ENCODE peak calls at places on chromosome 9, in four cellular contexts. B is adipocyte, F is GM23248, G is fibroblast of lung. K is an unnamed sample.

GRCh38 chr9:74499111-74499601 is 2.0 kb downstream of the RORB start:
- DNase-seq in B (no peak), F (no peak), G (no peak), K (peak; percentile 48)

GRCh38 chr9:89073397-89073796 is 82.1 kb downstream of the S1PR3 start:
- DNase-seq in B (no peak), F (no peak), G (no peak), K (no peak)

GRCh38 chr9:127277770-127278169 is 13.2 kb downstream of the GARNL3 start:
- DNase-seq in B (no peak), F (no peak), G (no peak), K (no peak)

GRCh38 chr9:112135706-112136105 is 39.4 kb downstream of the SUSD1 start:
- DNase-seq in B (no peak), F (no peak), G (no peak), K (no peak)

GRCh38 chr9:99257723-99258364 is 35.8 kb downstream of the SEC61B start:
- DNase-seq in B (no peak), F (no peak), G (no peak), K (no peak)

GRCh38 chr9:76180541-76180940 is 213.7 kb downstream of the RFK start:
- DNase-seq in B (no peak), F (peak; percentile 39), G (no peak), K (no peak)

GRCh38 chr9:131595771-131596743 is 50.7 kb downstream of the PRRT1B start:
- DNase-seq in B (no peak), F (no peak), G (no peak), K (no peak)

GRCh38 chr9:71767421-71768321 is 642 bp downstream of the CEMIP2 start:
- DNase-seq in B (peak; percentile 72), F (peak; percentile 61), G (peak; percentile 29), K (peak; percentile 76)

GRCh38 chr9:108836771-108837170 is 19.0 kb downstream of the ACTL7B start:
- DNase-seq in B (peak; percentile 73), F (no peak), G (no peak), K (no peak)

GRCh38 chr9:87540444-87541105 is 42.9 kb downstream of the DAPK1 start:
- DNase-seq in B (no peak), F (no peak), G (no peak), K (no peak)

GRCh38 chr9:101467690-101468089 is 32.1 kb upstream of the ALDOB start:
- DNase-seq in B (no peak), F (no peak), G (no peak), K (no peak)

GRCh38 chr9:37876376-37876775 is 27.6 kb downstream of the SLC25A51 start:
- DNase-seq in B (no peak), F (no peak), G (peak; percentile 50), K (no peak)

GRCh38 chr9:91953723-91954122 is 3.7 kb upstream of the ROR2 start:
- DNase-seq in B (no peak), F (no peak), G (no peak), K (no peak)

GRCh38 chr9:95552814-95553546 is 36.2 kb upstream of the PTCH1 start:
- DNase-seq in B (no peak), F (no peak), G (no peak), K (no peak)

GRCh38 chr9:110291921-110292575 is 35.7 kb upstream of the TXN start:
- DNase-seq in B (no peak), F (no peak), G (no peak), K (peak; percentile 63)

GRCh38 chr9:122777935-122778671 is 10.6 kb upstream of the OR5C1 start:
- DNase-seq in B (peak; percentile 81), F (peak; percentile 85), G (no peak), K (no peak)

GRCh38 chr9:32403567-32403966 is 19.1 kb downstream of the ACO1 start:
- DNase-seq in B (no peak), F (no peak), G (no peak), K (no peak)

GRCh38 chr9:8071445-8071798 is 271.8 kb upstream of the DMAC1 start:
- DNase-seq in B (no peak), F (no peak), G (no peak), K (no peak)

GRCh38 chr9:134626576-134627416 is 14.8 kb upstream of the COL5A1 start:
- DNase-seq in B (peak; percentile 71), F (no peak), G (peak; percentile 45), K (no peak)

GRCh38 chr9:131228988-131229387 is 47.3 kb downstream of the FAM78A start:
- DNase-seq in B (no peak), F (no peak), G (peak; percentile 86), K (no peak)

GRCh38 chr9:82354260-82354659 is 365.7 kb downstream of the SPATA31D1 start:
- DNase-seq in B (peak; percentile 64), F (peak; percentile 94), G (peak; percentile 33), K (no peak)

GRCh38 chr9:129989362-129989708 is 53.7 kb downstream of the FNBP1 start:
- DNase-seq in B (no peak), F (no peak), G (no peak), K (no peak)

DNA sequence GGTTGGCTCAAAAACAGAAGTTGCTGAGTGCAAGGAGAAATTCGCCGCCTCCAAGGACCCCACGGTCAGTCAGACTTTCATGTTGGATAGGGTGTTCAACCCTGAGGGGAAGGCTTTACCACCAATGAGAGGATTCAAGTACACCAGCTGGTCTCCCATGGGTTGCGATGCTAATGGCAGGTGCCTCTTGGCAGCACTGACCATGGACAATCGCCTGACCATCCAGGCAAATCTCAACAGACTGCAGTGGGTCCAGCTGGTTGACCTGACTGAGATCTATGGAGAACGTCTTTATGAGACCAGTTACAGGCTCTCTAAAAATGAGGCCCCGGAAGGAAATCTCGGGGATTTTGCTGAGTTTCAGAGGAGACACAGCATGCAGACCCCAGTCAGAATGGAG is 7.7 kb downstream of the GTF3C4 start:
- DNase-seq in B (no peak), F (no peak), G (no peak), K (no peak)
- H3K36me3 ChIP-seq in B (peaks cover 30% of the 10 kb centered on the region), F (peaks cover 25% of the 10 kb centered on the region), G (peaks cover 8% of the 10 kb centered on the region), K (peaks cover 18% of the 10 kb centered on the region)

DNA sequence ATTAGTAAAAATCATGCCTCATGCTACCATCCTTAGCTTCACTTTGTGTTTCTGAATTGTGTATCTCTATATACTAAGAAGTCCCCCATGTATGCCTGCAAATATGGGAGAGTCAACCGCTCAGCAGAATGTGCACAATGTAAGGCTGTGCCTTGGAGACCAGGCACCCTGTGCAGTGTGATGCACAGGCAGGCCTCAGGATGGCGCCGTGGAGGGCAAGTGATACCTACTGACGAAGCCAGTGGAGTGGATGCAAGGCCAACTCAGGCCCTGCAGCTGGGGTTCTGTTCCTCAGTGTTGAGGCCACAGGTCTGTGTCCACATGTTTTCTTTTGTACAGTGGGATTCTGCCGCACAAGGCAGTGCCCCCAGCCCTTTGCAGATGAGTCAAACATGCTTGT is 28.4 kb downstream of the SYK start:
- DNase-seq in B (no peak), F (no peak), G (no peak), K (no peak)
- H3K9ac ChIP-seq in B (no peak overlapping the region), F (no peak overlapping the region), G (no peak overlapping the region), K (no peak overlapping the region)

DNA sequence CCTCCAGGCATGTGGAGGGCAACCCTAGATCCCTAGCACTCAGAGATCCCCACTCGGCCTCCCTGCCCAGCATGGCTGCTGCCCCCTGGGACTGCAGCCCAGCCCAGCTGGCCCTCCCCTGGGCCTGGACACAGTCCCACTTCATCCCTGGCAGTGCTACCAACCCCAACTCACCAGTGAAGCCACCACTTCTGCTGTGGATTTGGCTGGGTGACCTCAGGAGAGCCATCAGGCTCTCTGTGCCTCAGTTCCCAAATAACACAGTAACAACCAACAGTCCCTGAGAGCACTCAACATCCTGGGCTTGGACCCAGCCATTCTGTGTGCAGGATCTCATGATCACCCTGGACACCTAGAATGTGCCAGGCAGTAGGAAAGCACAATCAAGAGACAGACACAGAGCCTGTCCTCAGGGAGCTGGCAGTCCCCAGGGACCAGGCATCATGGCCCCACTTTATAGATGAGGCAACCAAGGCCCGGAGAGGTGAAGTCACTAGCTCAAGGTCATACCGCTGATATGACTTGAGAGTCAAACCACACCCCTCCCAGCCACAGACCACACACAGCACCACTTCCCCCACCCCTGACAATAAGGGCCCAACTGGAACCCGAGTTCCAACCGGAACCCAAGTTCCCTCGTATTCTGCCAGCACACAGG is 4.7 kb upstream of the PSMB7 start:
- DNase-seq in B (no peak), F (no peak), G (no peak), K (no peak)
- H3K4me3 ChIP-seq in B (no peak overlapping the region), F (no peak overlapping the region), G (no peak overlapping the region), K (no peak overlapping the region)

GRCh38 chr9:27539479-27540441 is 10.1 kb upstream of the MOB3B start:
- DNase-seq in B (peak; percentile 91), F (peak; percentile 63), G (peak; percentile 91), K (peak; percentile 49)

GRCh38 chr9:27542519-27542918 is 12.9 kb upstream of the MOB3B start:
- DNase-seq in B (peak; percentile 65), F (no peak), G (no peak), K (no peak)

GRCh38 chr9:27540537-27540936 is 10.9 kb upstream of the MOB3B start:
- DNase-seq in B (no peak), F (no peak), G (peak; percentile 42), K (no peak)

GRCh38 chr9:27538668-27539067 is 9.1 kb upstream of the MOB3B start:
- DNase-seq in B (no peak), F (no peak), G (no peak), K (no peak)

DNA sequence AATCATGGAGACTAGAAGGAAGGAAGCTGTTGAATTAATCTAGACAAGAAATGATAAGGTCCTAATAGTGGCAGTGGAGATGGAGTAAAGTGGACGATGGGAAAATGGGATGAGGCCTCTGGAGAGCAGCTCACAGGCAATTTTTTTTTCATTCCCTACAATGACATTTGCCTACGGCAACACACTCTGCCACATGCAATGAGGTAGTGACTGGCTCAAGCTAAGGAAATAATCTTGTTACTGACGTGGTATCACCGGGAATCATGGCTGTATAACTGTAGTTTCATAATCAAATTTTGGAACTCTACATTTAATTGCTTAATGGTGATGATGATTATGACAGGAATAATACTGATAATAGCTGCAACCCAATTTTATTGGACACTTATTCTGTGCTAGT is 12.1 kb upstream of the MOB3B start:
- DNase-seq in B (no peak), F (no peak), G (no peak), K (no peak)
- H3K36me3 ChIP-seq in B (peaks cover 8% of the 10 kb centered on the region), F (no peaks in the 10 kb centered on the region), G (no peaks in the 10 kb centered on the region), K (peaks cover 4% of the 10 kb centered on the region)

DNA sequence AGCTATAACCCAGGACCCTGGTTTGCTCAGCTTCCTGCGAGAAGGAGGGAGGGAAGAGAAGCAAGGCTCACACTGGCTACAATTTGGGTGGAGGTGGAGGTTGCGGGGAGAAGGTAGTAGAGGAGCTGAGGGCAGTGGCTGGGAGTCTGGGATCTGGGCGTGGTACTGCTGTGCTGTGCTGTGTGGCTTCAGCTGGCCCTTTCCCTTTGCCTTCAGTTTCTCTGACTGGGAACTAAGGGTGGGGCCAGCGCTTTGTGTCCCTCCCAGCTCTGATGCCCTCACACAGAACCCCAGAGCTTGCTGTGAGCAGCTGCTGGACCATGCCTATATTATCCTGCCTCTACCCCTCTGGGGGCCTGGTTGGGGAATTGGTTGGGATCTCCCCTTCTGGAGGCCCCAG is 60.9 kb downstream of the RGS3 start:
- DNase-seq in B (no peak), F (peak; percentile 15), G (no peak), K (no peak)
- H3K9ac ChIP-seq in B (no peak overlapping the region), F (no peak overlapping the region), G (no peak overlapping the region), K (no peak overlapping the region)

GRCh38 chr9:27614551-27614950 is 41.3 kb upstream of the C9orf72 start:
- DNase-seq in B (no peak), F (no peak), G (no peak), K (peak; percentile 61)
- H3K4me3 ChIP-seq in B (no peak overlapping the region), F (no peak overlapping the region), G (no peak overlapping the region), K (no peak overlapping the region)

K was measured in kidney.